ENCODE peak calls at places on chromosomes 3 and 15, in nine cellular contexts. X is adrenal gland, F is pancreas, C is cardiac muscle cell, V is stomach, N is esophagus squamous epithelium, L is psoas muscle, M is IMR-90, I is heart right ventricle. Q is an unnamed sample.

GRCh38 chr3:25604107-25604805 is 60.5 kb downstream of the TOP2B start:
- DNase-seq in F (no peak), X (no peak), V (no peak), M (peak; percentile 92), C (no peak), N (no peak), I (no peak), L (no peak), Q (peak; percentile 63)

GRCh38 chr3:138412821-138413531 is 21.4 kb upstream of the ESYT3 start:
- DNase-seq in C (no peak), X (peak; percentile 70), V (no peak), M (peak; percentile 39), L (no peak), N (no peak), I (no peak), F (no peak), Q (no peak)

GRCh38 chr3:155391583-155391982 is 98.1 kb upstream of the STRIT1 start:
- DNase-seq in F (no peak), X (no peak), I (no peak), M (peak; percentile 12), N (no peak), L (peak; percentile 26), C (no peak), V (no peak), Q (peak; percentile 54)

GRCh38 chr15:93722165-93722564 is 509.2 kb upstream of the MCTP2 start:
- DNase-seq in M (no peak), X (no peak), F (no peak), I (no peak), N (no peak), L (no peak), C (no peak), V (no peak), Q (no peak)

GRCh38 chr3:179071161-179071568 is 444 bp downstream of the ZMAT3 start:
- DNase-seq in N (no peak), X (peak; percentile 34), I (no peak), M (peak; percentile 67), C (peak; percentile 58), V (no peak), F (no peak), L (no peak), Q (no peak)

GRCh38 chr3:142279965-142280590 is 54.7 kb upstream of the GK5 start:
- DNase-seq in X (peak; percentile 54), I (no peak), L (no peak), F (peak; percentile 24), C (peak; percentile 81), V (peak; percentile 41), N (no peak), M (peak; percentile 80), Q (peak; percentile 28)

GRCh38 chr3:48400824-48401433 is 28.9 kb downstream of the FBXW12 start:
- DNase-seq in I (no peak), N (no peak), C (peak; percentile 68), M (peak; percentile 51), X (peak; percentile 51), V (peak; percentile 69), F (peak; percentile 55), L (peak; percentile 28), Q (peak; percentile 29)

GRCh38 chr15:36726224-36726623 is 146.8 kb downstream of the CDIN1 start:
- DNase-seq in X (no peak), F (no peak), L (no peak), I (no peak), M (no peak), V (no peak), N (no peak), C (peak; percentile 55), Q (no peak)

GRCh38 chr15:90000175-90000923 is 775 bp upstream of the ZNF710 start:
- DNase-seq in N (no peak), X (peak; percentile 41), L (peak; percentile 46), V (no peak), F (peak; percentile 61), I (peak; percentile 51), C (no peak), M (peak; percentile 15), Q (no peak)

GRCh38 chr15:44427756-44428724 is 611 bp downstream of the CTDSPL2 start:
- DNase-seq in I (no peak), L (no peak), M (peak; percentile 65), C (peak; percentile 77), N (no peak), V (peak; percentile 74), X (no peak), F (no peak), Q (no peak)

GRCh38 chr3:7874116-7874515 is 627.5 kb upstream of the LMCD1 start:
- DNase-seq in N (no peak), M (no peak), C (no peak), F (no peak), V (no peak), L (no peak), X (no peak), I (no peak), Q (no peak)

GRCh38 chr15:36601952-36602351 is 22.5 kb downstream of the CDIN1 start:
- DNase-seq in M (no peak), N (no peak), C (no peak), L (peak; percentile 35), F (no peak), I (no peak), V (no peak), X (no peak), Q (no peak)

DNA sequence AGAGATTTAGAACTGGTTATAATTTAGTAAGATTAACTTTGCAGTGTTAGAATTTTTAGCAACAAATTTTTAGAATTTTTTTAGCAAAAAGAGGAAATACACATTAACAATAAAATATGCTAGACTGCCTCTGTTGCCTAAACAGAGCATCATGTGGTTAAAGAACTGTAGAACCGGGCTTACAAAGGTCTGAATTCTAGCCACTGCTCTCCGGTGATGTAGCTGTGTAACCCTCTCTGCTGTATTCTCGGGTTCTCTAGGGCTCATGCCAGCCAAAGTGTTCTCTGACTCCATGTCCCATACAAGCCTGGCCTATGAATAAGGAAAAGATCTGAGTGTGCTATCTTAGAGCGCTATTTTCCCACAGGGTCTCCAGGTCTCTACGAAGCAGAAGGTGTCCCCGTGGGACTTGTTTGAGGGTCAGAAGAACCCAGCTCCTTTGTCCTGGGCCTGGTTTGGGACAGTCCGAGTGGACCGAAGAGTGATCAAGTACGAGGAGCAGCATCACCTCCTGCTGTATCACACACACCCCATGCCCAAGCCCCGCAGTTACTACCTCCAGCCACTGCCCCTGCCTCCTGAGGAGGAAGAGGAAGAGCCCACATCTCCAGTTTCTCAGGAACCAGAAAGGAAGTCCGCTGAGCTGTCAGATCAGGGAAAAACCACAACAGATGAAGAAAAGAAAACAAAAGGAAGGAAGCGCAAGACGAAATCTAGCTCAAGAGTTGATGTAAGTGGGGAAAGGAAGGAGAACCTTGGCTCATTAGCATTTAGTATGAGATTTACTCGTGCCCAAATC is 3.1 kb upstream of the P2RY12 start:
- DNase-seq in F (no peak), M (no peak), N (no peak), C (no peak), L (no peak), V (no peak), X (no peak), I (no peak), Q (no peak)
- TF ChIP-seq CTCF in F (no peak), M (no peak), N (no peak), C (no peak), L (no peak), V (no peak), X (no peak), I (no peak), Q (no peak)

GRCh38 chr15:40409366-40409765 is 3.8 kb downstream of the IVD start:
- DNase-seq in X (no peak), L (no peak), V (no peak), M (no peak), N (no peak), C (no peak), I (no peak), F (no peak), Q (no peak)

GRCh38 chr15:40413036-40413435 is 7.4 kb downstream of the IVD start:
- DNase-seq in C (no peak), F (no peak), I (no peak), L (no peak), M (no peak), X (no peak), V (no peak), N (no peak), Q (no peak)

GRCh38 chr15:40414816-40415215 is 9.2 kb downstream of the IVD start:
- DNase-seq in V (no peak), X (no peak), L (no peak), N (no peak), M (no peak), C (peak; percentile 48), I (no peak), F (no peak), Q (no peak)

GRCh38 chr15:40410476-40410875 is 4.9 kb downstream of the IVD start:
- DNase-seq in C (no peak), L (no peak), F (no peak), M (no peak), I (no peak), X (no peak), N (no peak), V (no peak), Q (no peak)

DNA sequence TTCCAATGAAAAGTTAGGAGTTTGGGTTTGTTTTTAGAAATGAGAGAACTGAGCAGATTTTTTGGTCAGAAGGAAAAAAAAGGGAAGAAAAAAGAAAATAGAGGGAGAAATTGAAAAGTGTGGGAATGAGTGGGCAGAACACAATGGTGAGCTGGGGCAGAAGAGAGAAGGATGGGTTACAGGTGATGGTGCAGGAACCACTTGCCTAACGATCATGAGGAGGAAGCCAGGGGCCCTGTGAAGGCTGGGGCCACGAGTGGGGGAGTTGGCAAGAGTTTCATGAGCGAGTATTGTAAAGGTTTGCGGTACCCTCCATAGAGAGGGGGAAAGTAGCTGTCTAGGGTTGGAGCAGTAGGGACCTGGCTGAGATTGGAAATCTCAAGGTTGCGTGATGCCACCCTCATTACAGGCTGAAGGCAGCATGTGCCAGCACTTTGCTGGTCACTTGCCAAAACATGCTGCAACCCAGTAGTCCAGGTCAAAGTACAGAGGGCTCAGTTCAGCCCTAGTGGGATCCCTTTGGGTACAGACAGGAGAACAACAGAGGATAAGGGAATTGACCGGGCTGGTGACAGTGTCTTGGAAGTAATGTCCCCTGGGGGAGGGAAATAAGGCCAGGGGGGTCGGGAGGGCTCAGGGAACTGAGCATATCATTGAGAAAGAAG is 6.6 kb downstream of the IVD start:
- DNase-seq in M (no peak), C (no peak), V (peak; percentile 76), L (no peak), N (no peak), I (no peak), X (peak; percentile 51), F (peak; percentile 73), Q (no peak)
- H3K36me3 ChIP-seq in M (peaks cover 56% of the 10 kb centered on the region), C (peaks cover 44% of the 10 kb centered on the region), V (peaks cover 96% of the 10 kb centered on the region), L (peaks cover 13% of the 10 kb centered on the region), N (peaks cover 99% of the 10 kb centered on the region), I (no peaks in the 10 kb centered on the region), X (no peaks in the 10 kb centered on the region), F (no peaks in the 10 kb centered on the region), Q (peaks cover 3% of the 10 kb centered on the region)

GRCh38 chr15:52254331-52254730 is 41.3 kb downstream of the MYO5C start:
- DNase-seq in L (no peak), F (no peak), M (no peak), I (no peak), C (no peak), V (no peak), X (no peak), N (no peak), Q (no peak)
- TF ChIP-seq CTCF in L (no peak), F (no peak), M (no peak), I (no peak), C (no peak), V (no peak), X (no peak), N (no peak), Q (no peak)

DNA sequence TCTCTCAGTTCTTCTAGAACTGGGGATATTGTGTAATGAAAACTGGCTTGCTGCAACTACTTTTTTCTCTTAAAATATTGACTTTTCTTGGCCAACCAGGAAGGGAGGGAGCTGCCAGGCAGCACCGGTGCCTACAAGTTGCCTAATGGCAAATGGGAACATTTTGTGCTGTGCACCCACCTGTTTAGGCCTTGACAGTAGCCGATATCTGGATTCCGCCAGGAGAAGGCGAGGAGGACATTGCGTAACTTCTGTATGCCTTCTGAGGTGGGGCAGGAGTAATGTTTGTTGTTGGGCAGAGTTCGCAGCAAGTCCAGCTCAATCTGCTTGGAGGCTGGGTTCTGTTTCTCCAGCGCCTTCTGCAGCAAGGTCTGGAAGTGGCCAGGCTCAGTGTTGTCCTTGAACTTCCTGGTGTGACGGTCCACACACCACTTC is 64.9 kb downstream of the TBC1D2B start:
- DNase-seq in C (no peak), M (no peak), X (no peak), V (peak; percentile 90), F (peak; percentile 90), N (no peak), L (no peak), I (no peak), Q (no peak)
- H3K36me3 ChIP-seq in C (no peaks in the 10 kb centered on the region), M (peaks cover 47% of the 10 kb centered on the region), X (no peaks in the 10 kb centered on the region), V (peaks cover 99% of the 10 kb centered on the region), F (no peaks in the 10 kb centered on the region), N (peaks cover 100% of the 10 kb centered on the region), L (no peaks in the 10 kb centered on the region), I (no peaks in the 10 kb centered on the region), Q (peaks cover 7% of the 10 kb centered on the region)

Q was measured in kidney epithelial cell.